ENCODE peak calls at places on chromosomes 1 and 21, in four cellular contexts. F is PC-3, J is GM23338, S is HCT116. W is an unnamed sample.

GRCh38 chr1:182625716-182626504 is 21.7 kb upstream of the RGS16 start:
- DNase-seq in J (no peak), F (peak), S (no peak), W (peak)

GRCh38 chr1:6244401-6245054 is 549 bp downstream of the HES3 start:
- DNase-seq in J (no peak), S (no peak), F (no peak), W (no peak)

GRCh38 chr1:206784471-206784903 is 12.2 kb upstream of the IL10 start:
- DNase-seq in F (no peak), S (no peak), J (no peak), W (no peak)

GRCh38 chr1:167239257-167239656 is 18.6 kb downstream of the POU2F1 start:
- DNase-seq in J (no peak), S (no peak), F (no peak), W (no peak)

GRCh38 chr1:53366901-53367502 is 39.1 kb upstream of the LRP8 start:
- DNase-seq in J (no peak), S (no peak), F (no peak), W (no peak)

GRCh38 chr21:15761508-15762100 is 31.8 kb downstream of the USP25 start:
- DNase-seq in S (no peak), J (no peak), F (no peak), W (no peak)

GRCh38 chr1:179757958-179758357 is 14.9 kb downstream of the FAM163A start:
- DNase-seq in J (no peak), F (no peak), S (no peak), W (no peak)

GRCh38 chr1:36464605-36465393 is 615 bp upstream of the MRPS15 start:
- DNase-seq in S (no peak), J (peak), F (no peak), W (peak)

GRCh38 chr1:151043163-151043562 is 4.4 kb upstream of the C1orf56 start:
- DNase-seq in F (no peak), J (no peak), S (no peak), W (no peak)

GRCh38 chr1:114467491-114467890 is 43.5 kb downstream of the TRIM33 start:
- DNase-seq in F (no peak), J (no peak), S (no peak), W (no peak)

GRCh38 chr1:183069562-183070216 is 46.5 kb downstream of the LAMC1 start:
- DNase-seq in F (peak), J (peak), S (no peak), W (peak)

GRCh38 chr1:240706150-240706904 is 94.4 kb upstream of the GREM2 start:
- DNase-seq in J (no peak), S (no peak), F (peak), W (peak)

GRCh38 chr21:33640697-33641338 is 723 bp downstream of the CRYZL1 start:
- DNase-seq in S (peak), J (peak), F (peak), W (peak)

GRCh38 chr1:64934115-64934880 is 32.1 kb downstream of the JAK1 start:
- DNase-seq in J (no peak), S (no peak), F (peak), W (peak)

GRCh38 chr1:13462682-13463081 is 51.1 kb downstream of the LRRC38 start:
- DNase-seq in S (no peak), J (no peak), F (no peak), W (peak)

GRCh38 chr1:182143825-182144661 is 82.5 kb upstream of the ZNF648 start:
- DNase-seq in F (peak), J (no peak), S (no peak), W (peak)

GRCh38 chr1:58310469-58310868 is 236.1 kb downstream of the OMA1 start:
- DNase-seq in J (no peak), F (no peak), S (no peak), W (no peak)

GRCh38 chr1:59831529-59831928 is 16.8 kb downstream of the HOOK1 start:
- DNase-seq in S (no peak), F (no peak), J (no peak), W (no peak)

GRCh38 chr1:47235280-47235679 is 3.3 kb upstream of the TAL1 start:
- DNase-seq in S (no peak), J (peak), F (no peak), W (no peak)
- TF ChIP-seq EZH2 in S (no peak), J (peak), F (no peak), W (no peak)

GRCh38 chr1:18238190-18238589 is 130.6 kb downstream of the IGSF21 start:
- DNase-seq in S (no peak), F (no peak), J (no peak), W (no peak)
- TF ChIP-seq EZH2phosphoT487 in S (no peak), F (no peak), J (no peak), W (no peak)

DNA sequence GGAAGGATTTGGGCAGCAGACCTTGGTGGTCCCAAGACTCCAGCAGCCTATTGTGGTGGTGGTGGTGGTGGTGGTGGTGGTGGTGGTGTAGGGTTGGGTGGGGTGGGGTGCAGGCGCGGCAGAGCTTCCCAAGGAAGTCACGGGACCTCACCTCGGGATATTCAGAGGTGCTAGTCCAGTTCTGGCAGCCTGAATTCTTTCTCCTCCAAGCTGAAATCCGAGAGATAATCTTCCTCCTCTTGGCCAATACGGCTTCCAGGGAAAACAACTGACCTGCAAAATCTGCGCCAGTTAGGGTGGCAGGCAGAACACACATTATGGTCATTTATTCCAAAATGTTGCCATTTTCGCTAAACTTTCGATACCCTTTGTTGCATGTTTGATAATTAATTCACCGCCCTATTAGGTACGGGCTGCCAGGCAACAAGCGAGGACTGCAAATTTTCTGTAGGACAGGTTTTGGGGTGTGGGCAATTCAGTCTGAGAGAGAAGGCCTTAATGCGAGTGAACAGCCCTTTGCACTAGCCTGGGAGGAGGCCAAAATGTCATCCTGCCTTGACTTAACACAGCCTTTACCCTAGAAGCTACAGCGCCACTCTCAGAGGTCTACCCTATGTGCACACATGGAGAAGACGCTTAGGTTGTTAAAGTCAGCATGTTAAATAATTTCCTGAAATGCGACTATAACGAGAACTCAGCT is 33.2 kb upstream of the BSDC1 start:
- DNase-seq in J (no peak), S (no peak), F (no peak), W (no peak)
- TF ChIP-seq EZH2 in J (no peak), S (no peak), F (no peak), W (no peak)

DNA sequence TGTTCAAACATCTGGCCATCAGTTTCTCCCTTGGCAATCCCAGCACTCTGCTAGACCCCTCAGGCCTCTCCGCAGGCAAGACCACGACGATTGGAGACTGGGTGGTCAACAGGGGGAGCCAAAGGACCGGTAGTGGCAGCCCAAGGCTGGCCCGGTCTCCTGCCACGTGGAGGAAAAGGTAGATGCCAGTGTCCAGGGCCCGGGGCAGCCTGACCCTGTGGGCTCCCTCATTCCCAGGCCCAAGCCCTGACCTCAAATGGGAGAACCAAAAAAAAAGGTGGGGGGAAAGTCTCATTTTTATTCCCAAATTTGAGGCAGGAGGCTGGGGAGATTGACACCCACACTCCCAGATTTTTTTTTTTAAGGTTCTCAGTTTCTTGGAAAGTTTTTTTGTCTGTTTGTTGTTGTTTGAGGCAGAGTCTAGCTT is 24.8 kb downstream of the S100A6 start:
- DNase-seq in S (peak), J (peak), F (peak), W (peak)
- TF ChIP-seq EZH2phosphoT487 in S (no peak), J (no peak), F (no peak), W (no peak)

DNA sequence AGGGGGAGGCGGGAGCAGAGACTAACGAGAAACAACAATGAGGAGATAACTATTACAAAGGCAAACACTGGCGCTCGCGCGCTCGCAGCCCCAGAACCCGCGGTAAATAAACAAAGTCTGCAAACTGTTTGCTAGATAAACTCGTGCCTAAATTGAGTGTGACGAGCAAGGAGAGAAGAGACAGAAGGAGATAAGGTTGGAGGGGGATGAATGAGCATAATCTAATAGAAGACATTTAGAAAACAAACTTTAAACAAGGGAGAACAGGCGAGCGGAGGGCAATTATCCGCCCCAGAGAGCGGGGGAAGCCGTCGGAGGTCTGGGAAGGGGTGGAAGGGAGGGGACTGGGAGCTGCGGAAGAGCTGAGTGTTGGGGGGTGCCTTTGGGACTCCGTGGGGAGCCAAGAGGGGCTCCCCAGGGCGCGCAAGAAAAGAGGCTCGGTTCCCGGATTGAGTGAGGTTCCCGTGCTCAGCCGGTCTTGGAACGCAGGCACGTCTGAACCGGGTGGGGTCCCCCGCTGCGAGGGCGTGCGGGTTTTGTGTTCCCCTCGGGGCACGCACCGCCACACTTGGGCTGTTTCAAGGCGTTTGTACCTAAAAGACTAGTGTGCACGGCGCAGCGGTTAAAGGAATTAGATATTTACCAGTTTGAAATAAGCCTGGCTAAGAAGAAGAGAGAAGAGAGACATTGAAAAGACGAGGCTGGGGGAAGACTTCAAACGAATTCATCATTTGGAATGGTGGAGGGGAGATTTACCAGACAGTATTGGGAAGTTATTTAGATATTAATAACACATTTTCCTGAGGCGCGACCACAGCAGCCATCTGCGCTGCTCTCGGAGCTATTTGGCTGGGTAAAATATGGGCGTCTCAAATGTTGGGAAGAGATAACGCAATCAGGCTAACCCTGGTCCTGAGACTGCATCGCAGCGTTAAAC is 10.6 kb downstream of the PAX7 start:
- DNase-seq in J (no peak), F (no peak), S (no peak), W (no peak)
- TF ChIP-seq EZH2 in J (peak), F (peak), S (no peak), W (peak)

DNA sequence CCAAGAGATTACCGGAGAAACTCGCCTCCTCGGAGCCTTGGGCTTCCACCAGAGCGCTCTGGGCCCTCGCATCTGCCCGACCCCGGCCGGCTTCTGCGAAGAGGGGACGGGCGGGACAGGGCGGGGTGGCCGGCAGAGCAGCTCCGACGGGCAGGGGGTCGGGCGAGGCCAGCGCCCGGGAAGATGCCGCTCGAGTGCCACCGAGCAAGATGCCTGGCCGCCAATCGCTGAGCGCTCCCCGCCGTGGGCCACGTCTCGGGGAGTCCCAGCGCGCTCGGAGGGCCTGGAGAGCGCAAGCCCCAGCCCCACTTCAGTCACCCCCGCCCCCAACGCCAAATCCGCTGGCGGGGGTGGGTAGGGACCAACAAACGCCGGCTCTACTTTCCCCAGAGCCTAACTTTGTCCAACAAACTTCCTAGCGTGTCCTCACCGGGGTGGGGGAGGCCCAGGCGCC is 515 bp downstream of the BCAR3 start:
- DNase-seq in J (no peak), F (peak), S (no peak), W (no peak)
- TF ChIP-seq EZH2phosphoT487 in J (no peak), F (no peak), S (no peak), W (no peak)

W was measured in GM23248.